ENCODE peak calls at places on chromosomes 6 and 20, in six cellular contexts. C is mesendoderm; G is aorta; Z is stimulated activated naive CD8-positive, alpha-beta T cell treated with anti-CD3 and anti-CD28 coated beads, Interleukin-15, Interleukin-2, amounts not matched to agents 100 U/mL and 50 U/mL, for 24 hours; W is T-helper 9 cell; E is IMR-90. J is an unnamed sample.

GRCh38 chr6:39965716-39966115 is 31.5 kb upstream of the MOCS1 start:
- DNase-seq in G (no peak), E (no peak), Z (no peak), C (no peak), W (no peak), J (no peak)

GRCh38 chr6:13761361-13762036 is 49.9 kb upstream of the RANBP9 start:
- DNase-seq in G (no peak), W (no peak), Z (no peak), C (no peak), E (peak), J (no peak)

GRCh38 chr20:34363062-34364012 is at the start of gene ITCH:
- DNase-seq in C (peak), W (peak), Z (peak), E (peak), G (peak), J (peak)

GRCh38 chr6:53492860-53493634 is 51.9 kb downstream of the GCLC start:
- DNase-seq in E (peak), C (peak), G (no peak), W (no peak), Z (peak), J (peak)

GRCh38 chr20:45336530-45337366 is 11.5 kb downstream of the SDC4 start:
- DNase-seq in Z (no peak), W (no peak), C (no peak), E (peak), G (peak), J (peak)

GRCh38 chr6:168101201-168102092 is 22.4 kb upstream of the FRMD1 start:
- DNase-seq in Z (no peak), C (no peak), E (no peak), W (no peak), G (peak), J (no peak)

GRCh38 chr6:41476407-41476806 is 69.8 kb upstream of the FOXP4 start:
- DNase-seq in E (no peak), G (no peak), W (no peak), Z (no peak), C (no peak), J (no peak)

GRCh38 chr6:112298816-112299281 is 44.5 kb upstream of the LAMA4 start:
- DNase-seq in C (peak), W (no peak), G (no peak), Z (no peak), E (peak), J (peak)

GRCh38 chr6:109053285-109053684 is 41.4 kb downstream of the SESN1 start:
- DNase-seq in W (no peak), E (no peak), Z (no peak), C (peak), G (no peak), J (no peak)

GRCh38 chr6:89723046-89723445 is 84.5 kb upstream of the LYRM2 start:
- DNase-seq in W (no peak), Z (no peak), G (no peak), C (no peak), E (no peak), J (peak)

GRCh38 chr20:62878244-62879030 is 16.8 kb upstream of the TCFL5 start:
- DNase-seq in Z (no peak), E (no peak), G (no peak), W (no peak), C (peak), J (no peak)

GRCh38 chr20:50331469-50332251 is 141.0 kb downstream of the CEBPB start:
- DNase-seq in E (no peak), G (no peak), Z (no peak), W (no peak), C (no peak), J (no peak)

GRCh38 chr20:2707353-2708072 is 14.9 kb downstream of the EBF4 start:
- DNase-seq in W (no peak), Z (no peak), C (no peak), G (no peak), E (no peak), J (no peak)

GRCh38 chr20:5557123-5557522 is 193.1 kb upstream of the SHLD1 start:
- DNase-seq in C (peak), W (peak), Z (peak), E (peak), G (peak), J (peak)

GRCh38 chr6:122930252-122931180 is 65.5 kb upstream of the CLVS2 start:
- DNase-seq in G (no peak), W (no peak), Z (no peak), E (no peak), C (no peak), J (no peak)

GRCh38 chr20:46350201-46350985 is 42.1 kb upstream of the CDH22 start:
- DNase-seq in W (no peak), Z (no peak), G (no peak), C (peak), E (peak), J (peak)

GRCh38 chr6:25608562-25609174 is 43.3 kb upstream of the SCGN start:
- DNase-seq in C (peak), Z (no peak), G (no peak), W (no peak), E (no peak), J (no peak)

GRCh38 chr6:111727041-111727440 is 121.4 kb upstream of the TRAF3IP2 start:
- DNase-seq in C (no peak), Z (no peak), G (no peak), E (peak), W (no peak), J (no peak)

GRCh38 chr20:40743172-40743775 is 54.2 kb upstream of the MAFB start:
- DNase-seq in C (no peak), E (no peak), W (no peak), G (no peak), Z (no peak), J (peak)

GRCh38 chr6:20564269-20564668 is 30.0 kb downstream of the CDKAL1 start:
- DNase-seq in E (peak), W (no peak), C (no peak), G (no peak), Z (no peak), J (peak)

GRCh38 chr6:5645903-5646302 is 360.8 kb downstream of the NRN1 start:
- DNase-seq in W (no peak), Z (no peak), E (no peak), G (no peak), C (no peak), J (no peak)